ENCODE peak calls at places on chromosomes 16 and 17, in five cellular contexts. H is small intestine; X is T-helper 2 cell treated with Interferon-gamma antibody and Interleukin-4, amounts not matched to agents 5 μg/mL and 100 μg/mL, for 36 hours; C is NCI-H1092; I is left cardiac atrium. L is an unnamed sample.

GRCh38 chr17:50278526-50279180 is 4.4 kb downstream of the TMEM92 start:
- DNase-seq in H (no peak), X (no peak), C (no peak), I (no peak), L (peak; percentile 15)

GRCh38 chr17:27294689-27295630 is 1.0 kb downstream of the WSB1 start:
- DNase-seq in H (peak; percentile 93), X (peak; percentile 57), C (no peak), I (peak; percentile 65), L (no peak)

GRCh38 chr16:714558-715447 is at the start of gene METRN:
- DNase-seq in H (peak; percentile 81), X (peak; percentile 92), C (peak; percentile 66), I (peak; percentile 95), L (peak; percentile 98)

GRCh38 chr17:62790554-62790953 is 17.6 kb downstream of the MARCHF10 start:
- DNase-seq in H (no peak), X (no peak), C (no peak), I (no peak), L (no peak)

GRCh38 chr17:64615025-64615677 is 47.0 kb downstream of the SMURF2 start:
- DNase-seq in H (no peak), X (no peak), C (no peak), I (no peak), L (no peak)

GRCh38 chr17:56936697-56937322 is 23.0 kb upstream of the TRIM25 start:
- DNase-seq in H (no peak), X (no peak), C (no peak), I (no peak), L (no peak)

GRCh38 chr17:81084691-81085419 is 49.9 kb downstream of the BAIAP2 start:
- DNase-seq in H (no peak), X (no peak), C (no peak), I (no peak), L (peak; percentile 62)

GRCh38 chr17:48749621-48750553 is 21.3 kb upstream of the HOXB13 start:
- DNase-seq in H (no peak), X (no peak), C (no peak), I (no peak), L (no peak)

GRCh38 chr17:71052971-71053370 is 883.6 kb downstream of the KCNJ2 start:
- DNase-seq in H (no peak), X (no peak), C (no peak), I (no peak), L (no peak)

L was measured in left ventricle myocardium superior.